ENCODE peak calls at places on chromosomes 16 and 17, in nine cellular contexts. One of them, this sample, is unnamed.

GRCh38 chr17:45332505-45332904 is 15.7 kb upstream of the MAP3K14 start:
- DNase-seq in GM23338: no peak
- DNase-seq in upper lobe of right lung: peak
- DNase-seq in A549: no peak
- DNase-seq in body of pancreas: no peak
- DNase-seq in BJ: no peak
- DNase-seq in RWPE2: peak
- DNase-seq in HFF-Myc: no peak
- DNase-seq in astrocyte of the cerebellum: no peak
- DNase-seq in this sample: no peak

GRCh38 chr17:10421211-10421610 is 539 bp downstream of the MYH8 start:
- DNase-seq in RWPE2: no peak
- DNase-seq in upper lobe of right lung: no peak
- DNase-seq in BJ: no peak
- DNase-seq in astrocyte of the cerebellum: no peak
- DNase-seq in GM23338: no peak
- DNase-seq in HFF-Myc: no peak
- DNase-seq in body of pancreas: no peak
- DNase-seq in A549: no peak
- DNase-seq in this sample: no peak

GRCh38 chr17:76238847-76239537 is 1.3 kb downstream of the RNF157 start:
- DNase-seq in RWPE2: no peak
- DNase-seq in A549: no peak
- DNase-seq in upper lobe of right lung: no peak
- DNase-seq in BJ: no peak
- DNase-seq in body of pancreas: no peak
- DNase-seq in astrocyte of the cerebellum: no peak
- DNase-seq in GM23338: peak
- DNase-seq in HFF-Myc: no peak
- DNase-seq in this sample: no peak

GRCh38 chr17:43907425-43907981 is at the start of gene MPP2:
- DNase-seq in RWPE2: no peak
- DNase-seq in BJ: no peak
- DNase-seq in GM23338: peak
- DNase-seq in A549: peak
- DNase-seq in astrocyte of the cerebellum: peak
- DNase-seq in HFF-Myc: no peak
- DNase-seq in upper lobe of right lung: peak
- DNase-seq in body of pancreas: peak
- DNase-seq in this sample: peak

GRCh38 chr16:31460582-31461002 is 1.3 kb downstream of the ARMC5 start:
- DNase-seq in RWPE2: no peak
- DNase-seq in upper lobe of right lung: peak
- DNase-seq in body of pancreas: no peak
- DNase-seq in GM23338: peak
- DNase-seq in BJ: no peak
- DNase-seq in A549: peak
- DNase-seq in HFF-Myc: peak
- DNase-seq in astrocyte of the cerebellum: no peak
- DNase-seq in this sample: peak

GRCh38 chr17:63841350-63842172 is 924 bp downstream of the SMARCD2 start:
- DNase-seq in A549: no peak
- DNase-seq in HFF-Myc: no peak
- DNase-seq in upper lobe of right lung: peak
- DNase-seq in BJ: no peak
- DNase-seq in astrocyte of the cerebellum: no peak
- DNase-seq in GM23338: peak
- DNase-seq in RWPE2: no peak
- DNase-seq in body of pancreas: peak
- DNase-seq in this sample: peak

GRCh38 chr16:629289-630023 is 1.3 kb upstream of the WFIKKN1 start:
- DNase-seq in upper lobe of right lung: peak
- DNase-seq in body of pancreas: peak
- DNase-seq in GM23338: no peak
- DNase-seq in BJ: no peak
- DNase-seq in RWPE2: no peak
- DNase-seq in HFF-Myc: no peak
- DNase-seq in A549: no peak
- DNase-seq in astrocyte of the cerebellum: no peak
- DNase-seq in this sample: no peak

GRCh38 chr17:76353004-76353598 is 615 bp downstream of the PRPSAP1 start:
- DNase-seq in HFF-Myc: no peak
- DNase-seq in A549: no peak
- DNase-seq in RWPE2: peak
- DNase-seq in BJ: no peak
- DNase-seq in body of pancreas: peak
- DNase-seq in GM23338: peak
- DNase-seq in upper lobe of right lung: peak
- DNase-seq in astrocyte of the cerebellum: no peak
- DNase-seq in this sample: peak

GRCh38 chr16:56451753-56452689 is 667 bp downstream of the OGFOD1 start:
- DNase-seq in RWPE2: no peak
- DNase-seq in astrocyte of the cerebellum: no peak
- DNase-seq in GM23338: peak
- DNase-seq in body of pancreas: peak
- DNase-seq in upper lobe of right lung: no peak
- DNase-seq in BJ: peak
- DNase-seq in A549: peak
- DNase-seq in HFF-Myc: peak
- DNase-seq in this sample: peak

GRCh38 chr16:79036541-79036940 is 564.0 kb downstream of the MAF start:
- DNase-seq in astrocyte of the cerebellum: no peak
- DNase-seq in BJ: no peak
- DNase-seq in body of pancreas: no peak
- DNase-seq in HFF-Myc: no peak
- DNase-seq in GM23338: no peak
- DNase-seq in upper lobe of right lung: no peak
- DNase-seq in RWPE2: no peak
- DNase-seq in A549: no peak
- DNase-seq in this sample: no peak

GRCh38 chr17:16465861-16466338 is 26.1 kb downstream of the LRRC75A start:
- DNase-seq in HFF-Myc: no peak
- DNase-seq in astrocyte of the cerebellum: no peak
- DNase-seq in GM23338: no peak
- DNase-seq in BJ: no peak
- DNase-seq in body of pancreas: peak
- DNase-seq in RWPE2: no peak
- DNase-seq in upper lobe of right lung: no peak
- DNase-seq in A549: no peak
- DNase-seq in this sample: no peak

GRCh38 chr16:56233795-56234566 is 42.7 kb downstream of the GNAO1 start:
- DNase-seq in BJ: no peak
- DNase-seq in astrocyte of the cerebellum: no peak
- DNase-seq in A549: no peak
- DNase-seq in upper lobe of right lung: no peak
- DNase-seq in GM23338: no peak
- DNase-seq in HFF-Myc: no peak
- DNase-seq in body of pancreas: no peak
- DNase-seq in RWPE2: no peak
- DNase-seq in this sample: no peak

GRCh38 chr17:74011963-74012362 is 191.5 kb upstream of the RPL38 start:
- DNase-seq in A549: no peak
- DNase-seq in astrocyte of the cerebellum: no peak
- DNase-seq in BJ: no peak
- DNase-seq in upper lobe of right lung: no peak
- DNase-seq in GM23338: no peak
- DNase-seq in RWPE2: no peak
- DNase-seq in body of pancreas: no peak
- DNase-seq in HFF-Myc: no peak
- DNase-seq in this sample: no peak

GRCh38 chr16:56708418-56708817 is 21.5 kb upstream of the NUP93 start:
- DNase-seq in BJ: no peak
- DNase-seq in astrocyte of the cerebellum: no peak
- DNase-seq in upper lobe of right lung: no peak
- DNase-seq in HFF-Myc: no peak
- DNase-seq in RWPE2: no peak
- DNase-seq in body of pancreas: no peak
- DNase-seq in GM23338: peak
- DNase-seq in A549: no peak
- DNase-seq in this sample: no peak

GRCh38 chr16:89410794-89411309 is 79.5 kb downstream of the ANKRD11 start:
- DNase-seq in upper lobe of right lung: peak
- DNase-seq in BJ: peak
- DNase-seq in HFF-Myc: peak
- DNase-seq in A549: no peak
- DNase-seq in RWPE2: no peak
- DNase-seq in astrocyte of the cerebellum: peak
- DNase-seq in body of pancreas: peak
- DNase-seq in GM23338: no peak
- DNase-seq in this sample: peak

GRCh38 chr16:82119405-82119804 is 50.6 kb downstream of the MPHOSPH6 start:
- DNase-seq in body of pancreas: no peak
- DNase-seq in A549: no peak
- DNase-seq in upper lobe of right lung: no peak
- DNase-seq in RWPE2: no peak
- DNase-seq in astrocyte of the cerebellum: no peak
- DNase-seq in GM23338: no peak
- DNase-seq in HFF-Myc: no peak
- DNase-seq in BJ: no peak
- DNase-seq in this sample: no peak

GRCh38 chr16:71626858-71627213 is 852 bp downstream of the MARVELD3 start:
- DNase-seq in GM23338: peak
- DNase-seq in body of pancreas: peak
- DNase-seq in BJ: no peak
- DNase-seq in A549: no peak
- DNase-seq in upper lobe of right lung: peak
- DNase-seq in HFF-Myc: no peak
- DNase-seq in RWPE2: peak
- DNase-seq in astrocyte of the cerebellum: no peak
- DNase-seq in this sample: peak

DNA sequence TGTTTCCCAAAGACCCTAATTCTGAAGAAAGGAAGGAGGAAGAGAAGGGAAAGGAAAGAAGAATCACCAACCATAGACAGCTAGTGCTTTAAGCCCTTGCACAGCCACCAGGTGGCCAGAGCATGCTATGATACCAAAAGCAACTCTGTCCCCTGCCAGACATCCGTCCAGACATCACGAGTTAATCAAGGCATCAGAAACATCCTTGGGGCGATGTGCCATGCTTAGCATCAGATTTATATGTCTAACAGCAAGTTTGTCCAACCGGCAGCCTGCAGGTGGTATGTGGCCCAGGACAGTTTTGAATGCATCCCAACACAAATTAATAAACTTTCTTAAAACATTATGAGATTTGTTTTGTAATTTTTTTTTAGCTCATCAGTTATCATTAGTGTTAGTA is 2.9 kb upstream of the CRYBA1 start:
- DNase-seq in HFF-Myc: no peak
- DNase-seq in BJ: no peak
- DNase-seq in GM23338: peak
- DNase-seq in astrocyte of the cerebellum: no peak
- DNase-seq in A549: peak
- DNase-seq in upper lobe of right lung: no peak
- DNase-seq in body of pancreas: no peak
- DNase-seq in RWPE2: no peak
- DNase-seq in this sample: no peak
- TF ChIP-seq CTCF in HFF-Myc: peak
- TF ChIP-seq CTCF in BJ: peak
- TF ChIP-seq CTCF in GM23338: peak
- TF ChIP-seq CTCF in astrocyte of the cerebellum: peak
- TF ChIP-seq CTCF in A549: peak
- TF ChIP-seq CTCF in upper lobe of right lung: no peak
- TF ChIP-seq CTCF in body of pancreas: no peak
- TF ChIP-seq CTCF in RWPE2: peak
- TF ChIP-seq CTCF in this sample: peak

DNA sequence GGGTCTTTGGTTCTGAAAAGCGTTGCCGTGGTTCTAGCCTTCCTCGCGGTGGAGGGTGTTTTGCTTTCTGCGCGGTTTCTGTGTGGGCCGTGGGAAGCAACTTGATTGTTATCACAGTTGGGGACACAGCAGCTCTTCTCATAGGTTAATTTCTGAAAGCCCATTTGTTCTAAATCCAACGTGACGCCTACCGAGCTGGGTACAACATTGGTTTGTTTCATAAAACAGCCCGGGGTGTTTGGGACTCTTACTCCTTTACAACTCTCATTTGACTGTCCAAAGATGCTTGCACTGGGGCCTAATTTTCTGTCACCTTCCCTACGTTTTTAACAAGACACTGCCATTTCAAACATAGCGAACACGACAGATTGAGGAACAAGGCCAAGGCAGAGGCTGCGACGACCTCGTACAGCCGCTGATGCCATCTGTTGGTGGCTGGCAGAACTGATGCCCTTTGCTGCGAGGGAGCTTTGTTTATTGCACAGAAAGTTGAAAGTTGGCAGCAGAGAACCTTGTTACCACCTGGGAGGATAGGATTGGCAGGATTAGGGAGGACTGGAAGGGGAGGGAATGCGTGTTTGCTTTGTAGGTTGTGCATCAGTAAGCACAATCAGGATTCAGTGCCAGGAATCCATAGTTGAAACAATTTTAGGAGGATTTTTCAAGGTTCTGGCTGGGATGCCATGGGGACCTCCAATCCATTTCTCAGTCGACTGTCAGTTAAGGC is 98.2 kb downstream of the PITPNC1 start:
- DNase-seq in A549: peak
- DNase-seq in BJ: no peak
- DNase-seq in body of pancreas: peak
- DNase-seq in GM23338: peak
- DNase-seq in HFF-Myc: peak
- DNase-seq in RWPE2: peak
- DNase-seq in astrocyte of the cerebellum: peak
- DNase-seq in upper lobe of right lung: peak
- DNase-seq in this sample: peak
- H3K4me3 ChIP-seq in A549: no peak
- H3K4me3 ChIP-seq in BJ: no peak
- H3K4me3 ChIP-seq in body of pancreas: no peak
- H3K4me3 ChIP-seq in GM23338: no peak
- H3K4me3 ChIP-seq in HFF-Myc: no peak
- H3K4me3 ChIP-seq in RWPE2: no peak
- H3K4me3 ChIP-seq in astrocyte of the cerebellum: no peak
- H3K4me3 ChIP-seq in upper lobe of right lung: no peak
- H3K4me3 ChIP-seq in this sample: no peak

GRCh38 chr17:79928502-79929256 is 89.4 kb upstream of the CBX4 start:
- DNase-seq in RWPE2: no peak
- DNase-seq in HFF-Myc: no peak
- DNase-seq in astrocyte of the cerebellum: no peak
- DNase-seq in body of pancreas: no peak
- DNase-seq in A549: no peak
- DNase-seq in GM23338: no peak
- DNase-seq in BJ: no peak
- DNase-seq in upper lobe of right lung: no peak
- DNase-seq in this sample: no peak
- TF ChIP-seq CTCF in RWPE2: no peak
- TF ChIP-seq CTCF in HFF-Myc: no peak
- TF ChIP-seq CTCF in astrocyte of the cerebellum: no peak
- TF ChIP-seq CTCF in body of pancreas: no peak
- TF ChIP-seq CTCF in A549: no peak
- TF ChIP-seq CTCF in GM23338: no peak
- TF ChIP-seq CTCF in BJ: no peak
- TF ChIP-seq CTCF in upper lobe of right lung: no peak
- TF ChIP-seq CTCF in this sample: no peak

DNA sequence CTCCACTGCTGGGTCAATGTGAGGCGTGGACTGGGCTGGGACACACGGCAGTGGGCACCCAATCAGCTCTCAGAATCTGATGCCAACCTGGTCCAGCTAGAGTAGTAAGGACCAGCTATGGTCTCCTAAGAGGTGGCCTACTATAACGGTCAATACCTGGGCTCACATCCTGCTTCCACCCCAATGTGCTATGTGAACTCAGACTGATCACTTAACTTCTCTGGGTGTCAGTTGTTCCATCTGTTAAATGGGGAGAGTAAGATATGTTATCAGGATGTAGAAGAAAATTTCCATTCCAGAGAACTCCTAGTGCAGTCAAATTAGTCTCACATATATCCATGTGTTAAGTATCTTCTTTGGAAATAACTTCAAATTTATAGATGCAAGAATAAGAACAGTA is 14.2 kb downstream of the FAM117A start:
- DNase-seq in A549: no peak
- DNase-seq in upper lobe of right lung: no peak
- DNase-seq in GM23338: no peak
- DNase-seq in astrocyte of the cerebellum: no peak
- DNase-seq in BJ: no peak
- DNase-seq in body of pancreas: no peak
- DNase-seq in RWPE2: no peak
- DNase-seq in HFF-Myc: no peak
- DNase-seq in this sample: no peak
- H3K4me3 ChIP-seq in A549: no peak
- H3K4me3 ChIP-seq in upper lobe of right lung: no peak
- H3K4me3 ChIP-seq in GM23338: no peak
- H3K4me3 ChIP-seq in astrocyte of the cerebellum: no peak
- H3K4me3 ChIP-seq in BJ: no peak
- H3K4me3 ChIP-seq in body of pancreas: no peak
- H3K4me3 ChIP-seq in RWPE2: no peak
- H3K4me3 ChIP-seq in HFF-Myc: no peak
- H3K4me3 ChIP-seq in this sample: no peak

This sample was measured in epithelial cell of esophagus.